ENCODE peak calls at places on chromosomes 13 and 19, in five cellular contexts. One of them, this sample, is unnamed.

GRCh38 chr13:107851670-107852460 is 363.5 kb downstream of the LIG4 start:
- DNase-seq in upper lobe of right lung: no peak
- DNase-seq in memory B cell: no peak
- DNase-seq in amniotic stem cell: no peak
- DNase-seq in A549: no peak
- DNase-seq in this sample: no peak

GRCh38 chr13:77429320-77430142 is 102.6 kb upstream of the MYCBP2 start:
- DNase-seq in A549: no peak
- DNase-seq in amniotic stem cell: no peak
- DNase-seq in memory B cell: peak
- DNase-seq in upper lobe of right lung: no peak
- DNase-seq in this sample: no peak

GRCh38 chr13:113597386-113598080 is 13.0 kb downstream of the TFDP1 start:
- DNase-seq in amniotic stem cell: no peak
- DNase-seq in A549: no peak
- DNase-seq in memory B cell: no peak
- DNase-seq in upper lobe of right lung: peak
- DNase-seq in this sample: no peak

GRCh38 chr19:2808129-2808941 is 11.3 kb upstream of the ZNF554 start:
- DNase-seq in upper lobe of right lung: no peak
- DNase-seq in A549: no peak
- DNase-seq in amniotic stem cell: no peak
- DNase-seq in memory B cell: no peak
- DNase-seq in this sample: no peak

GRCh38 chr13:98208606-98209005 is 31.5 kb upstream of the RNF113B start:
- DNase-seq in amniotic stem cell: no peak
- DNase-seq in upper lobe of right lung: no peak
- DNase-seq in A549: no peak
- DNase-seq in memory B cell: no peak
- DNase-seq in this sample: no peak

GRCh38 chr19:47068246-47068645 is 19.8 kb upstream of the TMEM160 start:
- DNase-seq in memory B cell: no peak
- DNase-seq in A549: no peak
- DNase-seq in upper lobe of right lung: no peak
- DNase-seq in amniotic stem cell: no peak
- DNase-seq in this sample: no peak

GRCh38 chr13:44936246-44936645 is 53.0 kb downstream of the NUFIP1 start:
- DNase-seq in upper lobe of right lung: no peak
- DNase-seq in A549: no peak
- DNase-seq in memory B cell: no peak
- DNase-seq in amniotic stem cell: no peak
- DNase-seq in this sample: no peak

GRCh38 chr19:38547446-38547845 is 70.3 kb downstream of the MAP4K1 start:
- DNase-seq in amniotic stem cell: no peak
- DNase-seq in memory B cell: peak
- DNase-seq in A549: no peak
- DNase-seq in upper lobe of right lung: no peak
- DNase-seq in this sample: no peak

GRCh38 chr19:6644796-6645195 is 25.2 kb downstream of the TNFSF14 start:
- DNase-seq in upper lobe of right lung: no peak
- DNase-seq in memory B cell: no peak
- DNase-seq in amniotic stem cell: no peak
- DNase-seq in A549: no peak
- DNase-seq in this sample: no peak

GRCh38 chr13:110193491-110193890 is 113.5 kb downstream of the COL4A1 start:
- DNase-seq in A549: no peak
- DNase-seq in upper lobe of right lung: no peak
- DNase-seq in amniotic stem cell: no peak
- DNase-seq in memory B cell: no peak
- DNase-seq in this sample: no peak

GRCh38 chr13:45678282-45678681 is 23.8 kb upstream of the CBY2 start:
- DNase-seq in amniotic stem cell: no peak
- DNase-seq in A549: no peak
- DNase-seq in memory B cell: no peak
- DNase-seq in upper lobe of right lung: no peak
- DNase-seq in this sample: no peak

GRCh38 chr19:18098891-18099622 is 1.5 kb downstream of the MAST3 start:
- DNase-seq in memory B cell: peak
- DNase-seq in upper lobe of right lung: peak
- DNase-seq in amniotic stem cell: no peak
- DNase-seq in A549: no peak
- DNase-seq in this sample: peak

GRCh38 chr19:3358919-3359849 is 7.2 kb upstream of the NFIC start:
- DNase-seq in upper lobe of right lung: peak
- DNase-seq in memory B cell: peak
- DNase-seq in A549: no peak
- DNase-seq in amniotic stem cell: no peak
- DNase-seq in this sample: peak

GRCh38 chr19:30895946-30896345 is 453.3 kb downstream of the TSHZ3 start:
- DNase-seq in upper lobe of right lung: no peak
- DNase-seq in A549: no peak
- DNase-seq in amniotic stem cell: no peak
- DNase-seq in memory B cell: no peak
- DNase-seq in this sample: no peak

GRCh38 chr19:48394331-48395169 is 1.1 kb downstream of the GRIN2D start:
- DNase-seq in A549: peak
- DNase-seq in upper lobe of right lung: no peak
- DNase-seq in memory B cell: no peak
- DNase-seq in amniotic stem cell: no peak
- DNase-seq in this sample: no peak

GRCh38 chr13:61110804-61111203 is 304.8 kb downstream of the PCDH20 start:
- DNase-seq in memory B cell: no peak
- DNase-seq in upper lobe of right lung: no peak
- DNase-seq in A549: no peak
- DNase-seq in amniotic stem cell: no peak
- DNase-seq in this sample: no peak

GRCh38 chr19:3670796-3671679 is 29.2 kb downstream of the PIP5K1C start:
- DNase-seq in memory B cell: no peak
- DNase-seq in upper lobe of right lung: peak
- DNase-seq in A549: no peak
- DNase-seq in amniotic stem cell: no peak
- DNase-seq in this sample: peak

GRCh38 chr19:18848860-18849661 is 17.3 kb downstream of the UPF1 start:
- DNase-seq in upper lobe of right lung: peak
- DNase-seq in memory B cell: no peak
- DNase-seq in A549: no peak
- DNase-seq in amniotic stem cell: no peak
- DNase-seq in this sample: no peak

GRCh38 chr13:98026457-98026857 is 73.0 kb downstream of the IPO5 start:
- DNase-seq in A549: peak
- DNase-seq in memory B cell: no peak
- DNase-seq in amniotic stem cell: no peak
- DNase-seq in upper lobe of right lung: no peak
- DNase-seq in this sample: no peak

GRCh38 chr19:51788936-51789795 is 5.8 kb upstream of the FPR3 start:
- DNase-seq in upper lobe of right lung: no peak
- DNase-seq in amniotic stem cell: no peak
- DNase-seq in memory B cell: no peak
- DNase-seq in A549: no peak
- DNase-seq in this sample: no peak

GRCh38 chr19:2087621-2088100 is 8.5 kb downstream of the MOB3A start:
- DNase-seq in amniotic stem cell: no peak
- DNase-seq in A549: no peak
- DNase-seq in memory B cell: peak
- DNase-seq in upper lobe of right lung: no peak
- DNase-seq in this sample: no peak

This sample was measured in GM12892.